ENCODE peak calls at places on chromosomes 5 and 9, in ten cellular contexts. One of them, this sample, is unnamed.

GRCh38 chr9:116605060-116605459 is 82.0 kb upstream of the TRIM32 start:
- DNase-seq in coronary artery: no peak
- DNase-seq in CD8-positive, alpha-beta T cell: no peak
- DNase-seq in Right ventricle myocardium inferior: no peak
- DNase-seq in posterior vena cava: no peak
- DNase-seq in Caco-2: no peak
- DNase-seq in WERI-Rb-1: no peak
- DNase-seq in NCI-H748 treated with DMSO at 0.1 percent for 48 hours: no peak
- DNase-seq in lower lobe of right lung: no peak
- DNase-seq in HCT116: no peak
- DNase-seq in this sample: no peak

GRCh38 chr9:87464992-87465378 is 32.7 kb upstream of the DAPK1 start:
- DNase-seq in Right ventricle myocardium inferior: no peak
- DNase-seq in CD8-positive, alpha-beta T cell: no peak
- DNase-seq in lower lobe of right lung: no peak
- DNase-seq in posterior vena cava: no peak
- DNase-seq in Caco-2: no peak
- DNase-seq in NCI-H748 treated with DMSO at 0.1 percent for 48 hours: no peak
- DNase-seq in HCT116: no peak
- DNase-seq in coronary artery: no peak
- DNase-seq in WERI-Rb-1: no peak
- DNase-seq in this sample: no peak

GRCh38 chr5:77322406-77322805 is 111.9 kb downstream of the PDE8B start:
- DNase-seq in Caco-2: no peak
- DNase-seq in WERI-Rb-1: no peak
- DNase-seq in posterior vena cava: no peak
- DNase-seq in lower lobe of right lung: no peak
- DNase-seq in HCT116: no peak
- DNase-seq in coronary artery: no peak
- DNase-seq in Right ventricle myocardium inferior: no peak
- DNase-seq in NCI-H748 treated with DMSO at 0.1 percent for 48 hours: no peak
- DNase-seq in CD8-positive, alpha-beta T cell: no peak
- DNase-seq in this sample: no peak

GRCh38 chr9:6007770-6008168 is 7.7 kb downstream of the RANBP6 start:
- DNase-seq in Right ventricle myocardium inferior: peak; percentile 90
- DNase-seq in lower lobe of right lung: peak; percentile 85
- DNase-seq in CD8-positive, alpha-beta T cell: peak; percentile 85
- DNase-seq in WERI-Rb-1: peak; percentile 91
- DNase-seq in HCT116: peak; percentile 27
- DNase-seq in posterior vena cava: peak; percentile 92
- DNase-seq in Caco-2: peak; percentile 76
- DNase-seq in coronary artery: peak; percentile 86
- DNase-seq in NCI-H748 treated with DMSO at 0.1 percent for 48 hours: peak; percentile 77
- DNase-seq in this sample: peak; percentile 18

GRCh38 chr9:135093911-135094584 is 6.6 kb downstream of the OLFM1 start:
- DNase-seq in WERI-Rb-1: no peak
- DNase-seq in lower lobe of right lung: no peak
- DNase-seq in CD8-positive, alpha-beta T cell: no peak
- DNase-seq in Caco-2: no peak
- DNase-seq in Right ventricle myocardium inferior: peak; percentile 32
- DNase-seq in NCI-H748 treated with DMSO at 0.1 percent for 48 hours: no peak
- DNase-seq in posterior vena cava: no peak
- DNase-seq in coronary artery: no peak
- DNase-seq in HCT116: no peak
- DNase-seq in this sample: no peak

GRCh38 chr9:34562136-34562745 is 27.3 kb downstream of the CNTFR start:
- DNase-seq in WERI-Rb-1: no peak
- DNase-seq in lower lobe of right lung: no peak
- DNase-seq in HCT116: no peak
- DNase-seq in coronary artery: no peak
- DNase-seq in Right ventricle myocardium inferior: no peak
- DNase-seq in Caco-2: no peak
- DNase-seq in NCI-H748 treated with DMSO at 0.1 percent for 48 hours: no peak
- DNase-seq in posterior vena cava: no peak
- DNase-seq in CD8-positive, alpha-beta T cell: no peak
- DNase-seq in this sample: no peak

GRCh38 chr9:69590241-69590640 is 81.9 kb downstream of the APBA1 start:
- DNase-seq in posterior vena cava: no peak
- DNase-seq in NCI-H748 treated with DMSO at 0.1 percent for 48 hours: no peak
- DNase-seq in coronary artery: no peak
- DNase-seq in CD8-positive, alpha-beta T cell: no peak
- DNase-seq in HCT116: no peak
- DNase-seq in WERI-Rb-1: no peak
- DNase-seq in Caco-2: no peak
- DNase-seq in Right ventricle myocardium inferior: no peak
- DNase-seq in lower lobe of right lung: no peak
- DNase-seq in this sample: no peak

GRCh38 chr5:133203317-133204305 is 151.8 kb downstream of the HSPA4 start:
- DNase-seq in CD8-positive, alpha-beta T cell: no peak
- DNase-seq in coronary artery: no peak
- DNase-seq in posterior vena cava: no peak
- DNase-seq in Right ventricle myocardium inferior: no peak
- DNase-seq in Caco-2: no peak
- DNase-seq in HCT116: no peak
- DNase-seq in WERI-Rb-1: no peak
- DNase-seq in lower lobe of right lung: no peak
- DNase-seq in NCI-H748 treated with DMSO at 0.1 percent for 48 hours: no peak
- DNase-seq in this sample: no peak

GRCh38 chr5:30040483-30041116 is 1152.9 kb upstream of the CDH6 start:
- DNase-seq in lower lobe of right lung: no peak
- DNase-seq in posterior vena cava: no peak
- DNase-seq in coronary artery: no peak
- DNase-seq in CD8-positive, alpha-beta T cell: no peak
- DNase-seq in WERI-Rb-1: peak; percentile 71
- DNase-seq in NCI-H748 treated with DMSO at 0.1 percent for 48 hours: peak; percentile 98
- DNase-seq in Right ventricle myocardium inferior: no peak
- DNase-seq in Caco-2: peak; percentile 69
- DNase-seq in HCT116: peak; percentile 15
- DNase-seq in this sample: no peak

GRCh38 chr5:43729846-43730478 is 127.0 kb downstream of the NNT start:
- DNase-seq in WERI-Rb-1: no peak
- DNase-seq in posterior vena cava: no peak
- DNase-seq in HCT116: peak; percentile 7
- DNase-seq in coronary artery: no peak
- DNase-seq in NCI-H748 treated with DMSO at 0.1 percent for 48 hours: peak; percentile 90
- DNase-seq in lower lobe of right lung: no peak
- DNase-seq in Right ventricle myocardium inferior: no peak
- DNase-seq in Caco-2: no peak
- DNase-seq in CD8-positive, alpha-beta T cell: no peak
- DNase-seq in this sample: no peak

GRCh38 chr5:122419195-122419894 is 107.3 kb downstream of the SNCAIP start:
- DNase-seq in lower lobe of right lung: no peak
- DNase-seq in posterior vena cava: no peak
- DNase-seq in NCI-H748 treated with DMSO at 0.1 percent for 48 hours: peak; percentile 76
- DNase-seq in HCT116: no peak
- DNase-seq in CD8-positive, alpha-beta T cell: no peak
- DNase-seq in coronary artery: no peak
- DNase-seq in Caco-2: peak; percentile 39
- DNase-seq in WERI-Rb-1: no peak
- DNase-seq in Right ventricle myocardium inferior: no peak
- DNase-seq in this sample: no peak

GRCh38 chr9:114181583-114182409 is 26.5 kb downstream of the COL27A1 start:
- DNase-seq in Caco-2: no peak
- DNase-seq in posterior vena cava: peak; percentile 10
- DNase-seq in CD8-positive, alpha-beta T cell: no peak
- DNase-seq in lower lobe of right lung: peak; percentile 36
- DNase-seq in HCT116: no peak
- DNase-seq in Right ventricle myocardium inferior: no peak
- DNase-seq in coronary artery: no peak
- DNase-seq in NCI-H748 treated with DMSO at 0.1 percent for 48 hours: no peak
- DNase-seq in WERI-Rb-1: no peak
- DNase-seq in this sample: no peak

GRCh38 chr5:67303356-67303755 is 106.8 kb upstream of the CD180 start:
- DNase-seq in NCI-H748 treated with DMSO at 0.1 percent for 48 hours: no peak
- DNase-seq in posterior vena cava: no peak
- DNase-seq in CD8-positive, alpha-beta T cell: no peak
- DNase-seq in Right ventricle myocardium inferior: no peak
- DNase-seq in Caco-2: no peak
- DNase-seq in HCT116: no peak
- DNase-seq in coronary artery: no peak
- DNase-seq in WERI-Rb-1: no peak
- DNase-seq in lower lobe of right lung: no peak
- DNase-seq in this sample: no peak

GRCh38 chr9:127079741-127080140 is 42.7 kb downstream of the ANGPTL2 start:
- DNase-seq in Caco-2: no peak
- DNase-seq in posterior vena cava: no peak
- DNase-seq in HCT116: no peak
- DNase-seq in WERI-Rb-1: no peak
- DNase-seq in coronary artery: peak; percentile 19
- DNase-seq in NCI-H748 treated with DMSO at 0.1 percent for 48 hours: no peak
- DNase-seq in Right ventricle myocardium inferior: no peak
- DNase-seq in CD8-positive, alpha-beta T cell: no peak
- DNase-seq in lower lobe of right lung: no peak
- DNase-seq in this sample: no peak

GRCh38 chr5:72692273-72692672 is 124.2 kb upstream of the TNPO1 start:
- DNase-seq in Caco-2: no peak
- DNase-seq in Right ventricle myocardium inferior: no peak
- DNase-seq in HCT116: no peak
- DNase-seq in CD8-positive, alpha-beta T cell: no peak
- DNase-seq in lower lobe of right lung: no peak
- DNase-seq in posterior vena cava: no peak
- DNase-seq in WERI-Rb-1: no peak
- DNase-seq in coronary artery: no peak
- DNase-seq in NCI-H748 treated with DMSO at 0.1 percent for 48 hours: peak; percentile 60
- DNase-seq in this sample: no peak

GRCh38 chr5:71651554-71651953 is 64.4 kb downstream of the MCCC2 start:
- DNase-seq in NCI-H748 treated with DMSO at 0.1 percent for 48 hours: no peak
- DNase-seq in HCT116: no peak
- DNase-seq in Right ventricle myocardium inferior: no peak
- DNase-seq in posterior vena cava: no peak
- DNase-seq in Caco-2: no peak
- DNase-seq in CD8-positive, alpha-beta T cell: no peak
- DNase-seq in coronary artery: no peak
- DNase-seq in lower lobe of right lung: no peak
- DNase-seq in WERI-Rb-1: no peak
- DNase-seq in this sample: no peak

GRCh38 chr5:84433461-84433860 is 48.8 kb upstream of the EDIL3 start:
- DNase-seq in WERI-Rb-1: no peak
- DNase-seq in posterior vena cava: no peak
- DNase-seq in lower lobe of right lung: no peak
- DNase-seq in NCI-H748 treated with DMSO at 0.1 percent for 48 hours: no peak
- DNase-seq in coronary artery: no peak
- DNase-seq in Right ventricle myocardium inferior: no peak
- DNase-seq in CD8-positive, alpha-beta T cell: no peak
- DNase-seq in Caco-2: no peak
- DNase-seq in HCT116: no peak
- DNase-seq in this sample: no peak

GRCh38 chr9:72524820-72525539 is 3.6 kb downstream of the TMC1 start:
- DNase-seq in coronary artery: no peak
- DNase-seq in WERI-Rb-1: no peak
- DNase-seq in lower lobe of right lung: no peak
- DNase-seq in Right ventricle myocardium inferior: no peak
- DNase-seq in posterior vena cava: no peak
- DNase-seq in Caco-2: peak; percentile 21
- DNase-seq in HCT116: peak; percentile 81
- DNase-seq in NCI-H748 treated with DMSO at 0.1 percent for 48 hours: no peak
- DNase-seq in CD8-positive, alpha-beta T cell: no peak
- DNase-seq in this sample: peak; percentile 34

GRCh38 chr5:65412842-65413241 is 68.9 kb downstream of the ADAMTS6 start:
- DNase-seq in coronary artery: no peak
- DNase-seq in NCI-H748 treated with DMSO at 0.1 percent for 48 hours: no peak
- DNase-seq in lower lobe of right lung: no peak
- DNase-seq in posterior vena cava: no peak
- DNase-seq in Right ventricle myocardium inferior: no peak
- DNase-seq in WERI-Rb-1: no peak
- DNase-seq in CD8-positive, alpha-beta T cell: no peak
- DNase-seq in Caco-2: no peak
- DNase-seq in HCT116: no peak
- DNase-seq in this sample: no peak

GRCh38 chr5:51398875-51399635 is 15.8 kb downstream of the ISL1 start:
- DNase-seq in NCI-H748 treated with DMSO at 0.1 percent for 48 hours: no peak
- DNase-seq in Right ventricle myocardium inferior: peak; percentile 53
- DNase-seq in lower lobe of right lung: no peak
- DNase-seq in HCT116: no peak
- DNase-seq in posterior vena cava: no peak
- DNase-seq in Caco-2: no peak
- DNase-seq in WERI-Rb-1: no peak
- DNase-seq in coronary artery: no peak
- DNase-seq in CD8-positive, alpha-beta T cell: no peak
- DNase-seq in this sample: no peak

GRCh38 chr5:35815089-35815936 is 41.4 kb upstream of the IL7R start:
- DNase-seq in HCT116: peak; percentile 2
- DNase-seq in Caco-2: peak; percentile 52
- DNase-seq in coronary artery: no peak
- DNase-seq in NCI-H748 treated with DMSO at 0.1 percent for 48 hours: no peak
- DNase-seq in CD8-positive, alpha-beta T cell: no peak
- DNase-seq in WERI-Rb-1: peak; percentile 43
- DNase-seq in lower lobe of right lung: no peak
- DNase-seq in posterior vena cava: no peak
- DNase-seq in Right ventricle myocardium inferior: no peak
- DNase-seq in this sample: no peak

GRCh38 chr9:126398403-126399058 is 71.9 kb downstream of the MVB12B start:
- DNase-seq in NCI-H748 treated with DMSO at 0.1 percent for 48 hours: peak; percentile 47
- DNase-seq in HCT116: no peak
- DNase-seq in Caco-2: peak; percentile 84
- DNase-seq in Right ventricle myocardium inferior: peak; percentile 93
- DNase-seq in posterior vena cava: peak; percentile 94
- DNase-seq in coronary artery: no peak
- DNase-seq in WERI-Rb-1: peak; percentile 84
- DNase-seq in lower lobe of right lung: peak; percentile 87
- DNase-seq in CD8-positive, alpha-beta T cell: peak; percentile 88
- DNase-seq in this sample: peak; percentile 82

GRCh38 chr9:136965771-136966484 is 11.4 kb upstream of the PTGDS start:
- DNase-seq in posterior vena cava: no peak
- DNase-seq in NCI-H748 treated with DMSO at 0.1 percent for 48 hours: no peak
- DNase-seq in coronary artery: no peak
- DNase-seq in lower lobe of right lung: no peak
- DNase-seq in Right ventricle myocardium inferior: no peak
- DNase-seq in Caco-2: no peak
- DNase-seq in CD8-positive, alpha-beta T cell: no peak
- DNase-seq in HCT116: no peak
- DNase-seq in WERI-Rb-1: no peak
- DNase-seq in this sample: no peak

GRCh38 chr5:61589961-61590360 is 257.9 kb downstream of the ZSWIM6 start:
- DNase-seq in CD8-positive, alpha-beta T cell: no peak
- DNase-seq in lower lobe of right lung: no peak
- DNase-seq in Caco-2: no peak
- DNase-seq in WERI-Rb-1: no peak
- DNase-seq in posterior vena cava: no peak
- DNase-seq in NCI-H748 treated with DMSO at 0.1 percent for 48 hours: no peak
- DNase-seq in HCT116: no peak
- DNase-seq in coronary artery: no peak
- DNase-seq in Right ventricle myocardium inferior: no peak
- DNase-seq in this sample: no peak

GRCh38 chr5:159972538-159973362 is 36.2 kb upstream of the TTC1 start:
- DNase-seq in NCI-H748 treated with DMSO at 0.1 percent for 48 hours: no peak
- DNase-seq in coronary artery: no peak
- DNase-seq in Right ventricle myocardium inferior: no peak
- DNase-seq in Caco-2: no peak
- DNase-seq in CD8-positive, alpha-beta T cell: no peak
- DNase-seq in HCT116: no peak
- DNase-seq in posterior vena cava: no peak
- DNase-seq in WERI-Rb-1: no peak
- DNase-seq in lower lobe of right lung: no peak
- DNase-seq in this sample: no peak

GRCh38 chr5:136040746-136041415 is 12.1 kb downstream of the TGFBI start:
- DNase-seq in Caco-2: no peak
- DNase-seq in NCI-H748 treated with DMSO at 0.1 percent for 48 hours: no peak
- DNase-seq in posterior vena cava: peak; percentile 28
- DNase-seq in Right ventricle myocardium inferior: no peak
- DNase-seq in CD8-positive, alpha-beta T cell: no peak
- DNase-seq in HCT116: no peak
- DNase-seq in lower lobe of right lung: no peak
- DNase-seq in WERI-Rb-1: peak; percentile 35
- DNase-seq in coronary artery: no peak
- DNase-seq in this sample: no peak